ENCODE peak calls at places on chromosome 17, in six cellular contexts. Z is prostate gland; E is ELR; F is CD8-positive, alpha-beta memory T cell; K is natural killer cell; P is SJCRH30. H is an unnamed sample.

GRCh38 chr17:9837551-9838471 is 12.1 kb downstream of the GLP2R start:
- DNase-seq in Z (no peak), E (peak; percentile 54), F (no peak), K (no peak), P (no peak), H (no peak)

GRCh38 chr17:61411114-61411943 is 11.7 kb downstream of the TBX2 start:
- DNase-seq in Z (peak; percentile 73), E (peak; percentile 82), F (no peak), K (peak; percentile 31), P (no peak), H (no peak)

GRCh38 chr17:46020023-46020735 is 21.1 kb downstream of the STH start:
- DNase-seq in Z (no peak), E (no peak), F (peak; percentile 79), K (peak; percentile 77), P (no peak), H (no peak)

GRCh38 chr17:72476134-72476533 is 355.3 kb downstream of the SOX9 start:
- DNase-seq in Z (no peak), E (no peak), F (no peak), K (no peak), P (no peak), H (no peak)

GRCh38 chr17:81067331-81067730 is 32.4 kb downstream of the BAIAP2 start:
- DNase-seq in Z (no peak), E (no peak), F (no peak), K (no peak), P (peak; percentile 90), H (no peak)

GRCh38 chr17:47305302-47305923 is 18.3 kb upstream of the EFCAB13 start:
- DNase-seq in Z (no peak), E (peak; percentile 94), F (no peak), K (no peak), P (peak; percentile 40), H (no peak)

GRCh38 chr17:13735861-13736260 is 134.1 kb upstream of the HS3ST3A1 start:
- DNase-seq in Z (no peak), E (no peak), F (no peak), K (no peak), P (no peak), H (no peak)

GRCh38 chr17:57025876-57026275 is 47.9 kb downstream of the SCPEP1 start:
- DNase-seq in Z (no peak), E (no peak), F (no peak), K (no peak), P (no peak), H (no peak)

GRCh38 chr17:39632153-39632941 is 4.6 kb upstream of the STARD3 start:
- DNase-seq in Z (peak; percentile 88), E (no peak), F (no peak), K (no peak), P (no peak), H (peak; percentile 89)

GRCh38 chr17:15270628-15271381 is 5.7 kb upstream of the PMP22 start:
- DNase-seq in Z (no peak), E (no peak), F (no peak), K (no peak), P (no peak), H (no peak)

GRCh38 chr17:80546267-80546666 is 1.6 kb downstream of the RPTOR start:
- DNase-seq in Z (no peak), E (peak; percentile 30), F (no peak), K (no peak), P (no peak), H (no peak)

GRCh38 chr17:11511696-11512095 is 86.6 kb upstream of the DNAH9 start:
- DNase-seq in Z (peak; percentile 19), E (no peak), F (no peak), K (no peak), P (no peak), H (no peak)

GRCh38 chr17:4769628-4770027 is 2.1 kb upstream of the TM4SF5 start:
- DNase-seq in Z (no peak), E (peak; percentile 64), F (no peak), K (no peak), P (no peak), H (no peak)

GRCh38 chr17:79615446-79615845 is 4.6 kb upstream of the RBFOX3 start:
- DNase-seq in Z (no peak), E (no peak), F (no peak), K (no peak), P (no peak), H (no peak)

GRCh38 chr17:49414622-49415350 is at the start of gene PHB1:
- DNase-seq in Z (peak; percentile 96), E (peak; percentile 99), F (peak; percentile 94), K (peak; percentile 78), P (peak; percentile 97), H (peak; percentile 99)

GRCh38 chr17:55159251-55159650 is 105.5 kb upstream of the HLF start:
- DNase-seq in Z (no peak), E (peak; percentile 19), F (no peak), K (no peak), P (no peak), H (no peak)

GRCh38 chr17:2898255-2898926 is 102.2 kb downstream of the RAP1GAP2 start:
- DNase-seq in Z (no peak), E (no peak), F (no peak), K (no peak), P (no peak), H (no peak)

GRCh38 chr17:34146440-34147043 is 108.5 kb upstream of the CCL2 start:
- DNase-seq in Z (peak; percentile 32), E (peak; percentile 3), F (peak; percentile 10), K (peak; percentile 17), P (peak; percentile 38), H (peak; percentile 36)

GRCh38 chr17:10663231-10663630 is 6.1 kb upstream of the MYH3 start:
- DNase-seq in Z (no peak), E (no peak), F (no peak), K (no peak), P (no peak), H (no peak)

GRCh38 chr17:1197781-1198490 is 18.2 kb upstream of the ABR start:
- DNase-seq in Z (no peak), E (no peak), F (peak; percentile 82), K (peak; percentile 75), P (peak; percentile 30), H (peak; percentile 87)

GRCh38 chr17:67238976-67239375 is 6.0 kb downstream of the HELZ start:
- DNase-seq in Z (no peak), E (no peak), F (no peak), K (no peak), P (no peak), H (no peak)

GRCh38 chr17:74832421-74832820 is 27.3 kb downstream of the GRIN2C start:
- DNase-seq in Z (no peak), E (no peak), F (no peak), K (no peak), P (no peak), H (no peak)

GRCh38 chr17:83081561-83082201 is 2.3 kb downstream of the METRNL start:
- DNase-seq in Z (no peak), E (no peak), F (peak; percentile 77), K (peak; percentile 83), P (no peak), H (no peak)

GRCh38 chr17:77528516-77529327 is 388.0 kb downstream of the SEC14L1 start:
- DNase-seq in Z (no peak), E (no peak), F (no peak), K (no peak), P (no peak), H (peak; percentile 46)

GRCh38 chr17:6496116-6496481 is 51.8 kb downstream of the PIMREG start:
- DNase-seq in Z (no peak), E (no peak), F (no peak), K (no peak), P (no peak), H (no peak)

GRCh38 chr17:62911106-62911505 is 54.9 kb upstream of the TANC2 start:
- DNase-seq in Z (no peak), E (no peak), F (no peak), K (no peak), P (no peak), H (peak; percentile 33)

GRCh38 chr17:27545562-27546229 is 85.3 kb upstream of the LGALS9 start:
- DNase-seq in Z (no peak), E (no peak), F (no peak), K (no peak), P (peak; percentile 83), H (no peak)

GRCh38 chr17:36933174-36934143 is 3.8 kb upstream of the LHX1 start:
- DNase-seq in Z (no peak), E (no peak), F (no peak), K (no peak), P (no peak), H (no peak)

GRCh38 chr17:66739553-66739952 is 95.4 kb upstream of the CACNG5 start:
- DNase-seq in Z (no peak), E (no peak), F (no peak), K (no peak), P (no peak), H (no peak)

GRCh38 chr17:58307468-58308172 is 21.0 kb downstream of the TSPOAP1 start:
- DNase-seq in Z (no peak), E (no peak), F (no peak), K (no peak), P (no peak), H (no peak)

GRCh38 chr17:39002991-39003715 is 36.0 kb upstream of the FBXO47 start:
- DNase-seq in Z (peak; percentile 9), E (peak; percentile 26), F (peak; percentile 17), K (no peak), P (no peak), H (peak; percentile 56)

GRCh38 chr17:68491864-68492263 is 20.4 kb upstream of the PRKAR1A start:
- DNase-seq in Z (peak; percentile 24), E (no peak), F (no peak), K (no peak), P (no peak), H (no peak)

H was measured in Ammon's horn.